ENCODE peak calls at places on chromosome 3, in five cellular contexts. One of them, this sample, is unnamed.

GRCh38 chr3:134134698-134135415 is 105.1 kb upstream of the SLCO2A1 start:
- DNase-seq in IMR-90: no peak
- DNase-seq in adrenal gland: no peak
- DNase-seq in fibroblast of mammary gland: peak; percentile 21
- DNase-seq in GM12865: no peak
- DNase-seq in this sample: no peak

GRCh38 chr3:9149566-9149965 is 99.9 kb downstream of the SRGAP3 start:
- DNase-seq in IMR-90: no peak
- DNase-seq in adrenal gland: no peak
- DNase-seq in fibroblast of mammary gland: no peak
- DNase-seq in GM12865: no peak
- DNase-seq in this sample: no peak

GRCh38 chr3:12170207-12170606 is 11.5 kb upstream of the TIMP4 start:
- DNase-seq in IMR-90: peak; percentile 77
- DNase-seq in adrenal gland: no peak
- DNase-seq in fibroblast of mammary gland: peak; percentile 77
- DNase-seq in GM12865: no peak
- DNase-seq in this sample: peak; percentile 72

GRCh38 chr3:106183762-106184391 is 315.1 kb upstream of the CBLB start:
- DNase-seq in IMR-90: peak; percentile 87
- DNase-seq in adrenal gland: no peak
- DNase-seq in fibroblast of mammary gland: peak; percentile 92
- DNase-seq in GM12865: peak; percentile 81
- DNase-seq in this sample: peak; percentile 89

GRCh38 chr3:183285828-183286457 is 32.9 kb downstream of the B3GNT5 start:
- DNase-seq in IMR-90: peak; percentile 99
- DNase-seq in adrenal gland: peak; percentile 92
- DNase-seq in fibroblast of mammary gland: peak; percentile 100
- DNase-seq in GM12865: peak; percentile 92
- DNase-seq in this sample: peak; percentile 99

GRCh38 chr3:22288756-22289155 is 537.7 kb upstream of the ZNF385D start:
- DNase-seq in IMR-90: no peak
- DNase-seq in adrenal gland: no peak
- DNase-seq in fibroblast of mammary gland: no peak
- DNase-seq in GM12865: no peak
- DNase-seq in this sample: no peak

GRCh38 chr3:148937477-148937876 is 53.9 kb upstream of the GYG1 start:
- DNase-seq in IMR-90: peak; percentile 11
- DNase-seq in adrenal gland: no peak
- DNase-seq in fibroblast of mammary gland: no peak
- DNase-seq in GM12865: no peak
- DNase-seq in this sample: peak; percentile 59

GRCh38 chr3:115285001-115285400 is 137.9 kb upstream of the ZBTB20 start:
- DNase-seq in IMR-90: no peak
- DNase-seq in adrenal gland: no peak
- DNase-seq in fibroblast of mammary gland: no peak
- DNase-seq in GM12865: no peak
- DNase-seq in this sample: no peak

GRCh38 chr3:185421577-185422232 is 58.8 kb downstream of the MAP3K13 start:
- DNase-seq in IMR-90: no peak
- DNase-seq in adrenal gland: no peak
- DNase-seq in fibroblast of mammary gland: no peak
- DNase-seq in GM12865: peak; percentile 34
- DNase-seq in this sample: no peak

GRCh38 chr3:50317303-50317702 is 5.2 kb downstream of the HYAL2 start:
- DNase-seq in IMR-90: no peak
- DNase-seq in adrenal gland: no peak
- DNase-seq in fibroblast of mammary gland: no peak
- DNase-seq in GM12865: no peak
- DNase-seq in this sample: no peak

GRCh38 chr3:49841126-49841525 is 15.2 kb downstream of the TRAIP start:
- DNase-seq in IMR-90: no peak
- DNase-seq in adrenal gland: no peak
- DNase-seq in fibroblast of mammary gland: peak; percentile 20
- DNase-seq in GM12865: peak; percentile 39
- DNase-seq in this sample: peak; percentile 38

GRCh38 chr3:151445283-151446001 is 15.4 kb downstream of the IGSF10 start:
- DNase-seq in IMR-90: peak; percentile 61
- DNase-seq in adrenal gland: no peak
- DNase-seq in fibroblast of mammary gland: peak; percentile 96
- DNase-seq in GM12865: peak; percentile 23
- DNase-seq in this sample: peak; percentile 94

GRCh38 chr3:187040637-187041361 is 98.5 kb downstream of the RPL39L start:
- DNase-seq in IMR-90: peak; percentile 56
- DNase-seq in adrenal gland: no peak
- DNase-seq in fibroblast of mammary gland: peak; percentile 68
- DNase-seq in GM12865: no peak
- DNase-seq in this sample: peak; percentile 49

GRCh38 chr3:55724851-55725250 is 237.7 kb upstream of the WNT5A start:
- DNase-seq in IMR-90: no peak
- DNase-seq in adrenal gland: no peak
- DNase-seq in fibroblast of mammary gland: no peak
- DNase-seq in GM12865: peak; percentile 60
- DNase-seq in this sample: no peak

GRCh38 chr3:141383555-141384129 is 15.3 kb downstream of the ZBTB38 start:
- DNase-seq in IMR-90: peak; percentile 67
- DNase-seq in adrenal gland: no peak
- DNase-seq in fibroblast of mammary gland: peak; percentile 66
- DNase-seq in GM12865: peak; percentile 61
- DNase-seq in this sample: no peak

GRCh38 chr3:116445291-116445841 is at the start of gene LSAMP:
- DNase-seq in IMR-90: peak; percentile 35
- DNase-seq in adrenal gland: peak; percentile 17
- DNase-seq in fibroblast of mammary gland: no peak
- DNase-seq in GM12865: no peak
- DNase-seq in this sample: peak; percentile 69

GRCh38 chr3:196792771-196793170 is 53.1 kb downstream of the PAK2 start:
- DNase-seq in IMR-90: peak; percentile 30
- DNase-seq in adrenal gland: no peak
- DNase-seq in fibroblast of mammary gland: peak; percentile 23
- DNase-seq in GM12865: no peak
- DNase-seq in this sample: peak; percentile 25

GRCh38 chr3:146598486-146598885 is 6.7 kb downstream of the PLSCR5 start:
- DNase-seq in IMR-90: no peak
- DNase-seq in adrenal gland: no peak
- DNase-seq in fibroblast of mammary gland: peak; percentile 71
- DNase-seq in GM12865: no peak
- DNase-seq in this sample: peak; percentile 34

GRCh38 chr3:186067360-186068242 is 41.3 kb downstream of the ETV5 start:
- DNase-seq in IMR-90: no peak
- DNase-seq in adrenal gland: no peak
- DNase-seq in fibroblast of mammary gland: no peak
- DNase-seq in GM12865: peak; percentile 14
- DNase-seq in this sample: no peak

GRCh38 chr3:7876741-7877297 is 624.8 kb upstream of the LMCD1 start:
- DNase-seq in IMR-90: no peak
- DNase-seq in adrenal gland: no peak
- DNase-seq in fibroblast of mammary gland: no peak
- DNase-seq in GM12865: no peak
- DNase-seq in this sample: no peak

GRCh38 chr3:170490828-170491560 is 72.3 kb downstream of the CLDN11 start:
- DNase-seq in IMR-90: no peak
- DNase-seq in adrenal gland: no peak
- DNase-seq in fibroblast of mammary gland: no peak
- DNase-seq in GM12865: no peak
- DNase-seq in this sample: no peak

GRCh38 chr3:193292386-193292785 is 51.4 kb downstream of the PLAAT1 start:
- DNase-seq in IMR-90: no peak
- DNase-seq in adrenal gland: peak; percentile 23
- DNase-seq in fibroblast of mammary gland: no peak
- DNase-seq in GM12865: no peak
- DNase-seq in this sample: no peak

GRCh38 chr3:59808431-59808830 is 758.6 kb upstream of the CFAP20DC start:
- DNase-seq in IMR-90: no peak
- DNase-seq in adrenal gland: no peak
- DNase-seq in fibroblast of mammary gland: no peak
- DNase-seq in GM12865: no peak
- DNase-seq in this sample: no peak
- TF ChIP-seq CTCF in IMR-90: no peak
- TF ChIP-seq CTCF in adrenal gland: no peak
- TF ChIP-seq CTCF in fibroblast of mammary gland: no peak
- TF ChIP-seq CTCF in GM12865: no peak
- TF ChIP-seq CTCF in this sample: no peak

DNA sequence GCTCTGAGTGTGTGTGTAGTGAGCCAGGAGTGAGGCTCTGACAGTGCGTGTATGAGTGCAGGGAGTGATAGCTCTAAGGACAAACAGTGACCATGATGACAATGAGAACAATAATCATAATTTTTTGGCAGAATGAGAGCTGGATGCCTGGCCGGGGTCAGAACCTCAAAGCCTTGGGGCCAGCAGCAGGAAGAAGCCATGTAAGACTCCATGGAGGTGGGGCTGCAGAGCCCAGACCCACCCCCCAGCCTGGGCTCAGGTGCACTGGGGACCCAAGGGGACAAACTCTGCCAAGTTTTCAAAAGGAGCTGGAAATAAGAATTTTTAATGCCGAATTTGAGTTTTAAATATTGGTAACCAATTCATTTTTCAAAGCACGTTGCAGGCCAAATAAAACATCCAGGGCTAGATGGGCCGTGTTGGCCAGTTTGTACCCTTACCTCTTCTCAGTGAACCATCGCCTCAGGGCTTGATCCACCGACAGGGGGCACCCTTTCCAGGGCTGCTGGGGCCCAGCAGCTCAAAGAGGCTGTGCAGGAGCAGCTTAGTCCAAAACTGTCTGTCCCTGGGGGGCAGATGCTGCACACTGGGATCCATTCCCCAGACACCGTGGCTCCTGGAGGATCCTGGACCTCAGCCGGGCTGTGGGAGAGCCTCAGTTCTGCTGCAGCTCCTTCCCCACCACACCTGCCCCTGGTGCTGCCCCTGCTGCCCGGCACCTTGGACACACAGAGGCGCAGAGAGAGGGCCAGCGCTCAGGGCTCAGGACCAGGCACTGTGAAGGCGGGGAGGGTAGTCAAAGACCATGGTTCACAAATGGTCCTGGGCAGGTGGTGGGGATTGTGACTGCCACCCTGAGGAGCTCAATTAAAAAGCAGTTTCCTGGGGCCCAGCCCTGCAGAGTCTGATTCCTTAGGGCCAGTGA is 86.1 kb upstream of the PRR20G start:
- DNase-seq in IMR-90: no peak
- DNase-seq in adrenal gland: no peak
- DNase-seq in fibroblast of mammary gland: peak; percentile 5
- DNase-seq in GM12865: peak; percentile 31
- DNase-seq in this sample: peak; percentile 8
- TF ChIP-seq CTCF in IMR-90: peak; percentile 24
- TF ChIP-seq CTCF in adrenal gland: no peak
- TF ChIP-seq CTCF in fibroblast of mammary gland: peak; percentile 52
- TF ChIP-seq CTCF in GM12865: peak; percentile 51
- TF ChIP-seq CTCF in this sample: peak; percentile 27

GRCh38 chr3:52232279-52233107 is 6.5 kb downstream of the TWF2 start:
- DNase-seq in IMR-90: no peak
- DNase-seq in adrenal gland: no peak
- DNase-seq in fibroblast of mammary gland: no peak
- DNase-seq in GM12865: no peak
- DNase-seq in this sample: no peak
- TF ChIP-seq CTCF in IMR-90: no peak
- TF ChIP-seq CTCF in adrenal gland: no peak
- TF ChIP-seq CTCF in fibroblast of mammary gland: no peak
- TF ChIP-seq CTCF in GM12865: no peak
- TF ChIP-seq CTCF in this sample: no peak

GRCh38 chr3:15694628-15695027 is 93.1 kb downstream of the BTD start:
- DNase-seq in IMR-90: no peak
- DNase-seq in adrenal gland: no peak
- DNase-seq in fibroblast of mammary gland: no peak
- DNase-seq in GM12865: no peak
- DNase-seq in this sample: no peak

GRCh38 chr3:15690250-15690649 is 88.7 kb downstream of the BTD start:
- DNase-seq in IMR-90: no peak
- DNase-seq in adrenal gland: no peak
- DNase-seq in fibroblast of mammary gland: no peak
- DNase-seq in GM12865: no peak
- DNase-seq in this sample: no peak

DNA sequence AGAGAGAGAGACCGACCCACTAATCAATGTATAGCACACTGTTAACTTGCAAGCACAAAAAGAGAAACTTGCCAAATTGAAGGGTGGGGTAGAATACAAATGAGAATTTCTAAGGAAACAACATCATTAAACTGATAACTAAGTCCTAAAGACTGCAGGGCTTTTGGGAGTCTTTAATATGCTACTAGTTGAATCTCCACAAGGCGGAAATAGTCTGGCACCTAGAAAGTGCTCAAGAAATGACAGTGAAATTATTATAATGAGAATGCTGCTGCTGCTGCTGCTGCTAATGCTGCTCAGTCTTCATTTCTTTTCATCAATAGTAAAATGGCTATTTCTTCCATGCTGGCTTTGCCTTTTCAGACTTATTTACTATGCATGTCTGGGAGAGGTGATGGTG is 91.8 kb downstream of the BTD start:
- DNase-seq in IMR-90: peak; percentile 19
- DNase-seq in adrenal gland: no peak
- DNase-seq in fibroblast of mammary gland: no peak
- DNase-seq in GM12865: peak; percentile 4
- DNase-seq in this sample: no peak
- TF ChIP-seq CTCF in IMR-90: peak; percentile 29
- TF ChIP-seq CTCF in adrenal gland: no peak
- TF ChIP-seq CTCF in fibroblast of mammary gland: no peak
- TF ChIP-seq CTCF in GM12865: no peak
- TF ChIP-seq CTCF in this sample: no peak

GRCh38 chr3:117719316-117719926 is 1009.8 kb downstream of the TUSC7 start:
- DNase-seq in IMR-90: peak; percentile 40
- DNase-seq in adrenal gland: peak; percentile 22
- DNase-seq in fibroblast of mammary gland: peak; percentile 39
- DNase-seq in GM12865: peak; percentile 11
- DNase-seq in this sample: peak; percentile 58
- TF ChIP-seq CTCF in IMR-90: peak; percentile 72
- TF ChIP-seq CTCF in adrenal gland: peak; percentile 56
- TF ChIP-seq CTCF in fibroblast of mammary gland: peak; percentile 88
- TF ChIP-seq CTCF in GM12865: peak; percentile 56
- TF ChIP-seq CTCF in this sample: peak; percentile 82

DNA sequence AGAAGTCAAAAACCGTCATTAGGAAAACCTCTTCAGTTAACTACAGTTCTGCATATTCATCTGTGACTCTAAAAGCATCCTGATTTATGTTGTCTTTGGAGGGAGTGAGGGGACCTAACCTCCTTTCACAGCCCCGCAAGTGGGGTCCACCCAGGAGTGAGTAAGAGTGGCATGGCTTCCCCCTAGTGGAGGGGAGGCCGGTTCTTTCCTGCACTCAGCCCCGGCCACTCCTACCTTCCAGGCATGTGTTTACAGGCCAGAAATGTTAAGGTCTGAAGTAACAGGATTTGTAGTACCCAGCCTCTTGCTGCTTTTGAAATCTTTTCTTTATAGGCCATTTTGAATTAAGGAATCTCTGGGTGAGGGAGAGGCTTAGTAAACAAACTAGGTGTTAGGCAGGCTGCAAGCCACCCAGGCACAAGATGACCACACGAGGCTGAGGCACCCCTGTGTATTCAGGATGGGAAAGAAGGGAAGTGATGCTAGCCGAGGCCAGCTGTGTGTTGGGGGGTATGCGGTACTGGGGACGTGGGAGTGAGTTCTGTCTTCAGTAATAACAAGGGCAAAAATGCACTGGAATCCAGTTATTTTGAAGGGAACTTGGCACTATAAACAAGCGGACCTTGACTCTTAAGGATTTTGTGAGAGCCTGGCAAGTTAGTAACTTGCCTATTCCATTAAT is 50.5 kb downstream of the CTDSPL start:
- DNase-seq in IMR-90: no peak
- DNase-seq in adrenal gland: no peak
- DNase-seq in fibroblast of mammary gland: no peak
- DNase-seq in GM12865: no peak
- DNase-seq in this sample: no peak
- TF ChIP-seq CTCF in IMR-90: peak; percentile 8
- TF ChIP-seq CTCF in adrenal gland: no peak
- TF ChIP-seq CTCF in fibroblast of mammary gland: no peak
- TF ChIP-seq CTCF in GM12865: no peak
- TF ChIP-seq CTCF in this sample: no peak